ENCODE peak calls at places on chromosomes 5 and 9, in ten cellular contexts. M is NCI-H748 treated with DMSO at 0.1 percent for 48 hours, Q is HEK293T, W is LoVo, Y is AML-193, D is T-helper 9 cell, R is amniotic stem cell, P is T1000, F is endothelial cell, I is brain microvascular endothelial cell. B is an unnamed sample.

GRCh38 chr9:37486616-37487544 is 1.1 kb downstream of the POLR1E start:
- DNase-seq in Y (peak), P (no peak), M (no peak), D (no peak), Q (no peak), F (no peak), W (no peak), R (peak), I (peak), B (no peak)

GRCh38 chr5:80406980-80407734 is 707 bp upstream of the ZFYVE16 start:
- DNase-seq in R (no peak), D (no peak), F (peak), Y (peak), I (peak), W (no peak), M (no peak), Q (no peak), P (no peak), B (no peak)

GRCh38 chr5:98911221-98912040 is 17.4 kb downstream of the CHD1 start:
- DNase-seq in R (no peak), F (no peak), W (no peak), Y (peak), I (peak), P (no peak), Q (no peak), D (no peak), M (peak), B (no peak)

GRCh38 chr5:61304611-61305369 is 27.3 kb upstream of the ZSWIM6 start:
- DNase-seq in Q (no peak), P (peak), R (peak), D (no peak), M (peak), F (no peak), I (peak), Y (no peak), W (peak), B (no peak)

GRCh38 chr9:83304686-83305085 is 233.5 kb downstream of the FRMD3 start:
- DNase-seq in F (no peak), Y (no peak), D (no peak), I (peak), M (no peak), P (peak), W (no peak), R (no peak), Q (no peak), B (no peak)

GRCh38 chr5:90545511-90545910 is 13.1 kb upstream of the ADGRV1 start:
- DNase-seq in Y (no peak), F (no peak), D (no peak), Q (no peak), P (no peak), R (no peak), M (no peak), I (no peak), W (no peak), B (no peak)

GRCh38 chr9:105281926-105282325 is 37.5 kb downstream of the SLC44A1 start:
- DNase-seq in P (no peak), W (peak), F (no peak), Y (no peak), D (no peak), Q (no peak), I (no peak), M (no peak), R (no peak), B (no peak)

GRCh38 chr5:115246361-115246991 is 16.2 kb downstream of the PGGT1B start:
- DNase-seq in I (no peak), W (peak), M (peak), Q (peak), F (no peak), Y (peak), D (no peak), R (peak), P (no peak), B (no peak)

GRCh38 chr5:123438902-123439301 is 15.7 kb upstream of the CEP120 start:
- DNase-seq in P (no peak), I (peak), F (no peak), R (no peak), M (no peak), D (no peak), Q (no peak), Y (no peak), W (no peak), B (no peak)

GRCh38 chr9:127168756-127169506 is 46.5 kb upstream of the ANGPTL2 start:
- DNase-seq in R (no peak), M (no peak), Y (no peak), F (no peak), I (no peak), P (no peak), D (no peak), Q (no peak), W (no peak), B (peak)

GRCh38 chr5:38321978-38322377 is 63.6 kb downstream of the EGFLAM start:
- DNase-seq in F (no peak), Y (no peak), P (no peak), Q (no peak), W (no peak), D (no peak), I (no peak), M (no peak), R (no peak), B (no peak)

GRCh38 chr9:89093201-89093600 is 85.4 kb downstream of the SHC3 start:
- DNase-seq in I (no peak), F (no peak), Q (no peak), D (no peak), Y (no peak), W (no peak), P (no peak), R (no peak), M (no peak), B (no peak)

GRCh38 chr5:151108566-151108965 is 27.7 kb upstream of the TNIP1 start:
- DNase-seq in Q (no peak), I (no peak), W (no peak), Y (no peak), M (no peak), D (no peak), P (no peak), R (no peak), F (no peak), B (no peak)

GRCh38 chr9:89523948-89524347 is 26.0 kb upstream of the SEMA4D start:
- DNase-seq in W (no peak), M (no peak), I (no peak), Q (no peak), D (peak), F (no peak), Y (no peak), P (no peak), R (no peak), B (no peak)

GRCh38 chr5:145681686-145682085 is 153.5 kb downstream of the PRELID2 start:
- DNase-seq in W (peak), Y (peak), R (peak), Q (peak), I (peak), F (peak), D (no peak), P (no peak), M (peak), B (no peak)

GRCh38 chr9:36046923-36047322 is 10.2 kb downstream of the RECK start:
- DNase-seq in W (no peak), D (no peak), Y (no peak), R (no peak), P (no peak), F (no peak), I (no peak), M (no peak), Q (no peak), B (no peak)

GRCh38 chr5:6088706-6089105 is 289.6 kb downstream of the MED10 start:
- DNase-seq in R (no peak), F (no peak), Y (no peak), M (no peak), P (no peak), D (no peak), Q (no peak), I (no peak), W (no peak), B (no peak)

GRCh38 chr5:8418049-8418426 is 549.1 kb downstream of the MTRR start:
- DNase-seq in F (no peak), W (no peak), D (no peak), I (no peak), M (no peak), Y (no peak), R (no peak), P (no peak), Q (no peak), B (no peak)

GRCh38 chr9:105856020-105856419 is 161.7 kb downstream of the TMEM38B start:
- DNase-seq in F (no peak), Q (no peak), M (no peak), D (no peak), I (no peak), P (no peak), W (no peak), Y (no peak), R (no peak), B (no peak)

GRCh38 chr5:136032564-136032963 is 3.8 kb downstream of the TGFBI start:
- DNase-seq in Q (no peak), D (no peak), W (no peak), F (no peak), Y (no peak), R (no peak), I (peak), M (no peak), P (peak), B (no peak)

GRCh38 chr9:104992696-104993095 is 64.7 kb upstream of the ABCA1 start:
- DNase-seq in M (no peak), W (no peak), Q (no peak), F (no peak), R (no peak), I (peak), P (no peak), D (no peak), Y (no peak), B (no peak)

GRCh38 chr5:53429706-53430105 is 50.7 kb upstream of the FST start:
- DNase-seq in I (peak), M (no peak), F (no peak), R (no peak), P (no peak), D (no peak), Y (no peak), Q (no peak), W (no peak), B (no peak)

GRCh38 chr5:34687269-34688011 is 31.3 kb downstream of the RAI14 start:
- DNase-seq in Q (no peak), Y (no peak), D (no peak), F (no peak), P (no peak), I (peak), W (no peak), R (no peak), M (no peak), B (no peak)

GRCh38 chr9:23826120-23826629 is at the start of gene ELAVL2:
- DNase-seq in R (peak), Q (peak), F (peak), I (peak), Y (no peak), W (no peak), M (peak), D (no peak), P (peak), B (peak)

GRCh38 chr5:6858419-6858818 is 145.2 kb downstream of the TENT4A start:
- DNase-seq in D (no peak), Q (no peak), M (no peak), I (no peak), W (no peak), R (no peak), F (no peak), Y (no peak), P (no peak), B (no peak)

GRCh38 chr9:121138561-121138960 is 63.1 kb downstream of the RAB14 start:
- DNase-seq in M (no peak), Q (no peak), W (no peak), P (no peak), Y (no peak), D (no peak), R (no peak), I (no peak), F (no peak), B (no peak)

GRCh38 chr9:7243838-7244237 is 486.1 kb downstream of the KDM4C start:
- DNase-seq in R (no peak), I (no peak), D (no peak), P (no peak), W (no peak), M (peak), F (no peak), Y (no peak), Q (no peak), B (no peak)

GRCh38 chr5:53603009-53603687 is 42.7 kb downstream of the NDUFS4 start:
- DNase-seq in Q (no peak), Y (no peak), W (no peak), F (no peak), D (no peak), M (no peak), I (no peak), R (no peak), P (no peak), B (no peak)

GRCh38 chr5:125719681-125720676 is 703.2 kb upstream of the GRAMD2B start:
- DNase-seq in M (peak), D (no peak), Q (peak), W (no peak), I (no peak), Y (no peak), R (no peak), P (no peak), F (no peak), B (no peak)

GRCh38 chr5:173764321-173765029 is 123.7 kb upstream of the CPEB4 start:
- DNase-seq in M (no peak), Y (no peak), I (peak), F (no peak), R (peak), D (no peak), P (peak), W (peak), Q (peak), B (no peak)

GRCh38 chr9:127561491-127562270 is 50.4 kb upstream of the STXBP1 start:
- DNase-seq in P (peak), I (peak), R (peak), D (no peak), Y (peak), Q (no peak), F (no peak), M (no peak), W (peak), B (no peak)

GRCh38 chr5:157971466-157972324 is 112.8 kb upstream of the CLINT1 start:
- DNase-seq in F (no peak), R (no peak), I (no peak), P (no peak), D (no peak), Q (peak), Y (no peak), M (no peak), W (no peak), B (no peak)

GRCh38 chr5:176716320-176716719 is 69.0 kb downstream of the TSPAN17 start:
- DNase-seq in Y (no peak), F (no peak), D (no peak), I (peak), M (no peak), W (peak), P (no peak), R (peak), Q (no peak), B (no peak)

GRCh38 chr5:2094616-2094995 is 211.9 kb upstream of the IRX4 start:
- DNase-seq in W (no peak), F (no peak), P (no peak), Y (no peak), I (no peak), Q (no peak), M (no peak), R (no peak), D (no peak), B (peak)

GRCh38 chr5:130136300-130136699 is 232.0 kb downstream of the CHSY3 start:
- DNase-seq in P (no peak), W (no peak), I (no peak), R (no peak), D (no peak), Q (no peak), M (no peak), F (no peak), Y (no peak), B (no peak)

GRCh38 chr5:893711-894110 is 1.0 kb downstream of the TRIP13 start:
- DNase-seq in Q (no peak), W (no peak), Y (no peak), R (no peak), F (no peak), D (no peak), I (no peak), P (no peak), M (peak), B (peak)

GRCh38 chr5:134574521-134574920 is 49.1 kb downstream of the JADE2 start:
- DNase-seq in W (no peak), F (no peak), R (no peak), M (no peak), P (no peak), Q (no peak), Y (no peak), I (no peak), D (no peak), B (no peak)